ENCODE peak calls at places on chromosomes 5 and 9, in five cellular contexts. R is GM23248, N is aorta, B is Panc1, G is lower lobe of right lung. K is an unnamed sample.

GRCh38 chr5:21199087-21199486 is 1211.1 kb upstream of the CDH18 start:
- DNase-seq in R (no peak), N (no peak), B (no peak), G (no peak), K (no peak)

GRCh38 chr9:35618854-35619799 is 914 bp upstream of the CD72 start:
- DNase-seq in R (no peak), N (no peak), B (no peak), G (no peak), K (no peak)

GRCh38 chr5:97002983-97003382 is 67.1 kb downstream of the LNPEP start:
- DNase-seq in R (peak; percentile 20), N (no peak), B (no peak), G (no peak), K (no peak)

GRCh38 chr9:19998823-19999455 is 210.1 kb upstream of the SLC24A2 start:
- DNase-seq in R (peak; percentile 54), N (no peak), B (no peak), G (no peak), K (no peak)

GRCh38 chr5:2746642-2747041 is 4.8 kb downstream of the IRX2 start:
- DNase-seq in R (peak; percentile 77), N (no peak), B (no peak), G (no peak), K (no peak)

GRCh38 chr5:111168608-111169007 is 55.6 kb upstream of the CAMK4 start:
- DNase-seq in R (no peak), N (no peak), B (no peak), G (no peak), K (no peak)

GRCh38 chr9:89808076-89808701 is 203.4 kb downstream of the GADD45G start:
- DNase-seq in R (no peak), N (no peak), B (no peak), G (peak; percentile 31), K (no peak)

GRCh38 chr9:135612437-135612836 is 26.9 kb downstream of the GLT6D1 start:
- DNase-seq in R (no peak), N (no peak), B (no peak), G (no peak), K (no peak)

GRCh38 chr5:3320317-3320865 is 275.2 kb upstream of the IRX1 start:
- DNase-seq in R (peak; percentile 84), N (no peak), B (no peak), G (no peak), K (no peak)

GRCh38 chr5:143349127-143349526 is 54.4 kb downstream of the NR3C1 start:
- DNase-seq in R (peak; percentile 33), N (no peak), B (no peak), G (no peak), K (no peak)

GRCh38 chr9:86856259-86856658 is 91.0 kb downstream of the GAS1 start:
- DNase-seq in R (no peak), N (no peak), B (no peak), G (no peak), K (no peak)

GRCh38 chr5:10111575-10111974 is 138.1 kb downstream of the ATPSCKMT start:
- DNase-seq in R (peak; percentile 88), N (no peak), B (no peak), G (no peak), K (no peak)

GRCh38 chr9:93646640-93647178 is 70.3 kb downstream of the PHF2 start:
- DNase-seq in R (no peak), N (peak; percentile 51), B (no peak), G (no peak), K (no peak)

GRCh38 chr5:160479926-160480325 is 58.3 kb downstream of the PTTG1 start:
- DNase-seq in R (peak; percentile 89), N (no peak), B (peak; percentile 69), G (no peak), K (no peak)

GRCh38 chr9:112382066-112382465 is 2.2 kb downstream of the HSDL2 start:
- DNase-seq in R (no peak), N (no peak), B (no peak), G (no peak), K (no peak)

GRCh38 chr9:131039129-131039954 is 30.4 kb downstream of the LAMC3 start:
- DNase-seq in R (no peak), N (no peak), B (no peak), G (no peak), K (no peak)

GRCh38 chr5:130166839-130167490 is 262.7 kb downstream of the CHSY3 start:
- DNase-seq in R (no peak), N (no peak), B (no peak), G (no peak), K (no peak)

GRCh38 chr5:80755634-80756033 is 100.9 kb upstream of the DHFR start:
- DNase-seq in R (no peak), N (no peak), B (no peak), G (no peak), K (no peak)

GRCh38 chr9:107224252-107224651 is 58.8 kb upstream of the RAD23B start:
- DNase-seq in R (no peak), N (no peak), B (no peak), G (no peak), K (no peak)

GRCh38 chr9:121744687-121745395 is 93.4 kb downstream of the DAB2IP start:
- DNase-seq in R (peak; percentile 66), N (no peak), B (no peak), G (no peak), K (no peak)

GRCh38 chr5:89498699-89499098 is 615.7 kb upstream of the MEF2C start:
- DNase-seq in R (no peak), N (no peak), B (no peak), G (no peak), K (no peak)

GRCh38 chr5:43425965-43426364 is 13.8 kb upstream of the CCL28 start:
- DNase-seq in R (peak; percentile 84), N (no peak), B (no peak), G (no peak), K (no peak)

GRCh38 chr9:106689089-106689488 is 173.9 kb upstream of the ZNF462 start:
- DNase-seq in R (peak; percentile 6), N (no peak), B (no peak), G (no peak), K (no peak)

DNA sequence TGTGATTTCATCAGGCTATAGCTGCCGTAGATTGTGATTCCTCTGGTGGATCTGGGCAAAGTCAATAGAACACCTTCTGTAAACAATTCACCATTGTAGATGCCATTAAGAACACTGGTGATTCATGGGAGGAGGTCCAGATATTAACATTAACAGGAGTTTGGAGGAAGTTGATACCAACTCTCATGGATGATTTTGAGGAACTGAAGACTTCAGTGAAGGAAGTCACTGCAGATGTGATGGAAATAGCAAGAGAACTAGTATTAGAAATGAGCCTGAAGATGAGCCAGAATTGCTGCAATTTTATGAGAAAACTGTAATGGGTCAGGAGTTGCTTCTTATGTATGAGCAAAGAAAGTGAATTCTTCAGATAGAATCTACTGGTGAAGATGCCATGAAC is 26.9 kb downstream of the TCERG1 start:
- DNase-seq in R (no peak), N (no peak), B (no peak), G (no peak), K (no peak)
- H3K36me3 ChIP-seq in R (peaks cover 56% of the 10 kb centered on the region), N (peaks cover 7% of the 10 kb centered on the region), B (peaks cover 47% of the 10 kb centered on the region), G (peaks cover 82% of the 10 kb centered on the region), K (peaks cover 33% of the 10 kb centered on the region)

GRCh38 chr9:129575818-129576217 is 45.1 kb downstream of the C9orf50 start:
- DNase-seq in R (peak; percentile 33), N (no peak), B (no peak), G (no peak), K (no peak)

GRCh38 chr9:129574911-129575574 is 45.9 kb downstream of the C9orf50 start:
- DNase-seq in R (peak; percentile 77), N (no peak), B (no peak), G (no peak), K (no peak)

GRCh38 chr9:129572517-129572916 is 48.4 kb downstream of the C9orf50 start:
- DNase-seq in R (no peak), N (no peak), B (no peak), G (no peak), K (no peak)

GRCh38 chr9:129572052-129572425 is 48.9 kb downstream of the C9orf50 start:
- DNase-seq in R (no peak), N (no peak), B (no peak), G (no peak), K (no peak)

DNA sequence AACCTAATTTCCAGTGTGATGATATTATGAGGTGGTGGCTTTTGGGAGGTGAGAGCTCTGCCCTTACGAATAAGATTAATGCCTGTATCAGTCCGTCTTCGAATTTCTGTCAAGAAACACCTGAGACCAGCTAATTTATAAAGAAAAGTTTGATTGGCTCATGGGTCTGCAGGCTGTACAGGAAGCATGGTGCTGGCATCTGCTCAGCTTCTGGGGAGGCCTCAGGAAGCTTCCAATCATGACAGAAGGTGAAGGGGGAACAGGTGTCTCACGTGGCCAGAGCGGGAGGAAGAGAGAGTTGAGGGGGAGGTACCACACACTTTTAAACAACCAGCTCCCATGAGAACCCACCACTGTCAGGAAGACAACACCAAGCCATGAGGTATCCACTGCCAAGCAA is 46.9 kb downstream of the C9orf50 start:
- DNase-seq in R (no peak), N (no peak), B (no peak), G (no peak), K (no peak)
- H3K4me1 ChIP-seq in R (peaks cover 34% of the 10 kb centered on the region), N (no peaks in the 10 kb centered on the region), B (peaks cover 6% of the 10 kb centered on the region), G (peaks cover 12% of the 10 kb centered on the region), K (peaks cover 28% of the 10 kb centered on the region)

GRCh38 chr5:140633081-140633471 is at the start of gene CD14:
- DNase-seq in R (peak; percentile 86), N (peak; percentile 84), B (no peak), G (peak; percentile 74), K (no peak)
- H3K27ac ChIP-seq in R (peak within 1 kb of the TSS; percentile 22), N (no peak within 1 kb of the TSS), B (peak within 1 kb of the TSS; percentile 41), G (peak within 1 kb of the TSS; percentile 83), K (peak within 1 kb of the TSS; percentile 94)

DNA sequence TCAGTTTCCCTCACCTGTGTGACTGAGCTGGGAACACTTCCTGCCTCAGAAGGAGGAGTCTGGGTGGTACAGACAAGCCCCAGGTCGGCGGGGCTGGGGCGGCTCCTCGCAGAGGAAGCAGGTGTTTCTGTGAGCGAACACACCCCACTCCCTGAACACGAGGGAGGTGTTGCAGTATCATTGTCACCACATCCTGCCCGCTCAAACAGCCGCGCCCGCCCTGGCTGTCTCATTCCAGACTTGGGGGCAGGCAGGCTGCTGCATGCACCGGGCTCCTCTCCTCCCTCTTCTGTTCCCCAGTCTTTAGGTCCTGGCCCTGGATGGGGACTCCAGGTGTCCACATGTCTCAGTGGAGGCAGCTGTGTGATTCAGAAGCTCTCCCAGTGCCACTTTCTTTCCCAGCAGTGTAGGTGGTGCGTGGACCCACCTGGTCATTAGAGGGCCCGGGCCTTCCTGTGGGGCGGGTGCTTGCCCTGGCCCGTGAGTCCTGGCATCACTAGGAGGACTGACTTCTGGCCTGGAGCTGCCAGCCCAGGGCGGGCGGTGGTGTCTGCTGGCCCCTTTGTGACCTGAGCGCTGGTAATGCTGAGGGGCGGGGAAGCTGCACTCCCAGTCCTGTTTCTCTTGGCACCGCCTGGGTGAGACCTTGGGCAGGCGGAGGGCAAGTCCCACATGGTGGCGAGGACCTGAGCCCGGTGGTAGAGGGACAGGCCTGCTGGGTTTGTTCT is 18.3 kb upstream of the PHYHD1 start:
- DNase-seq in R (no peak), N (peak; percentile 84), B (no peak), G (peak; percentile 66), K (no peak)
- H3K36me3 ChIP-seq in R (peaks cover 2% of the 10 kb centered on the region), N (peaks cover 5% of the 10 kb centered on the region), B (no peaks in the 10 kb centered on the region), G (peaks cover 28% of the 10 kb centered on the region), K (peaks cover 3% of the 10 kb centered on the region)

DNA sequence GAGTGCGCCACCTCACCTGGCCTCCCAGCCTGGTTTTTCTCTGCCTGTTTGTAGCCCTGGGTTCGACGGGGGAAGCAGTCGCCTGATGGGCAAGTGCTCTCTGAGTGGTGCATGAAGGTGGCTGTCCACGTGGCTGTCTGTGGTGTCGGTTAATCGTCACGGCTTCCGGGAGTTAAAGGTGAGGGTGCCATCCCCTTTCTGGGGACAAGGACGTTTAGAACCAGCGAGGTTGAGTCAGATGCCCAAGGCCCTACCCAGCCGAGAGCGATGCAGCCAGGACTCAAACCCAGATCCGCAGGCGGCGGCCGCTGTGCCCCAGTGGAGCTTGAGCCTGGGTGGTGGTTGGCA is 47.7 kb downstream of the RXRA start:
- DNase-seq in R (no peak), N (no peak), B (no peak), G (no peak), K (peak; percentile 78)
- H3K4me1 ChIP-seq in R (peaks cover 19% of the 10 kb centered on the region), N (no peaks in the 10 kb centered on the region), B (peaks cover 50% of the 10 kb centered on the region), G (peaks cover 91% of the 10 kb centered on the region), K (peaks cover 35% of the 10 kb centered on the region)

K was measured in right lobe of liver.